ENCODE peak calls at places on chromosomes 3 and 15, in eight cellular contexts. One of them, this sample, is unnamed.

GRCh38 chr15:92906563-92907081 is 6.5 kb downstream of the CHD2 start:
- DNase-seq in progenitor cell of endocrine pancreas: no peak
- DNase-seq in AG09319: no peak
- DNase-seq in astrocyte: peak; percentile 67
- DNase-seq in uterus: no peak
- DNase-seq in dorsolateral prefrontal cortex: no peak
- DNase-seq in ovary: no peak
- DNase-seq in HFFc6: peak; percentile 47
- DNase-seq in this sample: no peak

GRCh38 chr3:32951410-32951811 is at the start of gene CCR4:
- DNase-seq in progenitor cell of endocrine pancreas: no peak
- DNase-seq in AG09319: no peak
- DNase-seq in dorsolateral prefrontal cortex: no peak
- DNase-seq in HFFc6: no peak
- DNase-seq in astrocyte: no peak
- DNase-seq in uterus: no peak
- DNase-seq in ovary: no peak
- DNase-seq in this sample: no peak

GRCh38 chr15:42046597-42046996 is 25.8 kb upstream of the PLA2G4E start:
- DNase-seq in HFFc6: no peak
- DNase-seq in AG09319: no peak
- DNase-seq in astrocyte: no peak
- DNase-seq in uterus: no peak
- DNase-seq in ovary: no peak
- DNase-seq in dorsolateral prefrontal cortex: no peak
- DNase-seq in progenitor cell of endocrine pancreas: no peak
- DNase-seq in this sample: no peak

GRCh38 chr3:188975612-188976314 is 196.0 kb upstream of the TPRG1 start:
- DNase-seq in dorsolateral prefrontal cortex: no peak
- DNase-seq in ovary: no peak
- DNase-seq in AG09319: no peak
- DNase-seq in uterus: no peak
- DNase-seq in progenitor cell of endocrine pancreas: no peak
- DNase-seq in HFFc6: no peak
- DNase-seq in astrocyte: no peak
- DNase-seq in this sample: peak; percentile 37

GRCh38 chr3:188772886-188773285 is 398.9 kb upstream of the TPRG1 start:
- DNase-seq in dorsolateral prefrontal cortex: no peak
- DNase-seq in astrocyte: peak; percentile 93
- DNase-seq in HFFc6: peak; percentile 33
- DNase-seq in progenitor cell of endocrine pancreas: no peak
- DNase-seq in uterus: no peak
- DNase-seq in ovary: peak; percentile 47
- DNase-seq in AG09319: peak; percentile 61
- DNase-seq in this sample: peak; percentile 52

GRCh38 chr15:74311734-74312444 is 55.6 kb downstream of the CYP11A1 start:
- DNase-seq in HFFc6: peak; percentile 36
- DNase-seq in uterus: no peak
- DNase-seq in AG09319: no peak
- DNase-seq in progenitor cell of endocrine pancreas: no peak
- DNase-seq in ovary: no peak
- DNase-seq in astrocyte: no peak
- DNase-seq in dorsolateral prefrontal cortex: no peak
- DNase-seq in this sample: peak; percentile 27

GRCh38 chr3:25603703-25604102 is 61.0 kb downstream of the TOP2B start:
- DNase-seq in astrocyte: peak; percentile 27
- DNase-seq in progenitor cell of endocrine pancreas: no peak
- DNase-seq in HFFc6: peak; percentile 21
- DNase-seq in ovary: no peak
- DNase-seq in uterus: no peak
- DNase-seq in AG09319: no peak
- DNase-seq in dorsolateral prefrontal cortex: no peak
- DNase-seq in this sample: no peak

GRCh38 chr3:126261037-126261436 is 80.7 kb upstream of the ALDH1L1 start:
- DNase-seq in HFFc6: peak; percentile 35
- DNase-seq in uterus: peak; percentile 84
- DNase-seq in AG09319: peak; percentile 60
- DNase-seq in ovary: peak; percentile 80
- DNase-seq in progenitor cell of endocrine pancreas: no peak
- DNase-seq in dorsolateral prefrontal cortex: no peak
- DNase-seq in astrocyte: no peak
- DNase-seq in this sample: peak; percentile 28

GRCh38 chr15:62564889-62565288 is 399.8 kb upstream of the C2CD4B start:
- DNase-seq in AG09319: no peak
- DNase-seq in ovary: no peak
- DNase-seq in astrocyte: no peak
- DNase-seq in uterus: no peak
- DNase-seq in HFFc6: no peak
- DNase-seq in progenitor cell of endocrine pancreas: no peak
- DNase-seq in dorsolateral prefrontal cortex: no peak
- DNase-seq in this sample: no peak

GRCh38 chr15:101128191-101128590 is 123.7 kb downstream of the CHSY1 start:
- DNase-seq in progenitor cell of endocrine pancreas: no peak
- DNase-seq in astrocyte: peak; percentile 98
- DNase-seq in ovary: no peak
- DNase-seq in dorsolateral prefrontal cortex: no peak
- DNase-seq in uterus: peak; percentile 48
- DNase-seq in AG09319: peak; percentile 87
- DNase-seq in HFFc6: peak; percentile 86
- DNase-seq in this sample: no peak

GRCh38 chr3:129560931-129561594 is 18.1 kb downstream of the H1-8 start:
- DNase-seq in progenitor cell of endocrine pancreas: no peak
- DNase-seq in HFFc6: peak; percentile 76
- DNase-seq in uterus: peak; percentile 88
- DNase-seq in astrocyte: peak; percentile 58
- DNase-seq in AG09319: peak; percentile 82
- DNase-seq in ovary: peak; percentile 93
- DNase-seq in dorsolateral prefrontal cortex: no peak
- DNase-seq in this sample: peak; percentile 74

GRCh38 chr15:91158415-91159394 is 58.6 kb downstream of the SV2B start:
- DNase-seq in uterus: no peak
- DNase-seq in astrocyte: no peak
- DNase-seq in dorsolateral prefrontal cortex: no peak
- DNase-seq in progenitor cell of endocrine pancreas: no peak
- DNase-seq in ovary: no peak
- DNase-seq in AG09319: no peak
- DNase-seq in HFFc6: no peak
- DNase-seq in this sample: no peak

GRCh38 chr3:169400874-169401273 is 262.6 kb downstream of the MECOM start:
- DNase-seq in dorsolateral prefrontal cortex: no peak
- DNase-seq in progenitor cell of endocrine pancreas: no peak
- DNase-seq in ovary: no peak
- DNase-seq in uterus: no peak
- DNase-seq in AG09319: no peak
- DNase-seq in HFFc6: no peak
- DNase-seq in astrocyte: no peak
- DNase-seq in this sample: no peak

GRCh38 chr3:196117809-196118208 is 35.9 kb upstream of the TFRC start:
- DNase-seq in HFFc6: no peak
- DNase-seq in AG09319: no peak
- DNase-seq in progenitor cell of endocrine pancreas: no peak
- DNase-seq in uterus: no peak
- DNase-seq in astrocyte: no peak
- DNase-seq in ovary: no peak
- DNase-seq in dorsolateral prefrontal cortex: no peak
- DNase-seq in this sample: no peak

GRCh38 chr3:24521306-24522154 is 26.9 kb upstream of the THRB start:
- DNase-seq in uterus: peak; percentile 27
- DNase-seq in progenitor cell of endocrine pancreas: peak; percentile 44
- DNase-seq in astrocyte: peak; percentile 23
- DNase-seq in dorsolateral prefrontal cortex: peak; percentile 30
- DNase-seq in AG09319: no peak
- DNase-seq in ovary: peak; percentile 28
- DNase-seq in HFFc6: no peak
- DNase-seq in this sample: peak; percentile 52

GRCh38 chr3:194780706-194781105 is 95.0 kb downstream of the FAM43A start:
- DNase-seq in progenitor cell of endocrine pancreas: no peak
- DNase-seq in uterus: no peak
- DNase-seq in HFFc6: no peak
- DNase-seq in ovary: no peak
- DNase-seq in AG09319: no peak
- DNase-seq in dorsolateral prefrontal cortex: no peak
- DNase-seq in astrocyte: no peak
- DNase-seq in this sample: no peak

GRCh38 chr3:147887797-147888196 is 478.6 kb downstream of the ZIC1 start:
- DNase-seq in AG09319: no peak
- DNase-seq in HFFc6: no peak
- DNase-seq in uterus: no peak
- DNase-seq in progenitor cell of endocrine pancreas: no peak
- DNase-seq in astrocyte: no peak
- DNase-seq in ovary: no peak
- DNase-seq in dorsolateral prefrontal cortex: no peak
- DNase-seq in this sample: no peak

GRCh38 chr3:149603126-149604074 is 54.4 kb downstream of the WWTR1 start:
- DNase-seq in dorsolateral prefrontal cortex: no peak
- DNase-seq in ovary: no peak
- DNase-seq in progenitor cell of endocrine pancreas: no peak
- DNase-seq in astrocyte: peak; percentile 87
- DNase-seq in AG09319: no peak
- DNase-seq in HFFc6: peak; percentile 57
- DNase-seq in uterus: no peak
- DNase-seq in this sample: no peak

DNA sequence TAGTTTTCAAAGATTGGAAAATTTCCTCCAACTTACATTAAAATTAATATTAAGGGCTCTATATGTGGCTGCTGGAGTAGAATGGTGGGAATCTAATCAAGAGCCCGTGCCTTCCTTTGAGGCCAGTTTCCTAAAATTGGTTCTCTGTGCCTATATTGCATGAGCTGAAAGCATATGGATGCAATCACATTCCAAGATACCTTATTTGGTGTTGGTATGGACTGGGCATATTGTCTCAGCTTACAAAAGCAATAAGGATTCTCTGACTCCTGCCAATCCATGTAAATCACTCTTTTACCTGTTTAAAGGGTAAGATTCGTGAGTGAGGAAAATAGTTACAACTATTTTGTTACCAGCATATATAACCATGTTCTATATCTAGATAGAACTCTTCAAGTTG is 111.6 kb downstream of the GREM1 start:
- DNase-seq in ovary: no peak
- DNase-seq in AG09319: no peak
- DNase-seq in HFFc6: no peak
- DNase-seq in progenitor cell of endocrine pancreas: no peak
- DNase-seq in astrocyte: no peak
- DNase-seq in dorsolateral prefrontal cortex: no peak
- DNase-seq in uterus: no peak
- DNase-seq in this sample: no peak
- TF ChIP-seq CTCF in ovary: no peak
- TF ChIP-seq CTCF in AG09319: no peak
- TF ChIP-seq CTCF in HFFc6: no peak
- TF ChIP-seq CTCF in progenitor cell of endocrine pancreas: no peak
- TF ChIP-seq CTCF in astrocyte: no peak
- TF ChIP-seq CTCF in dorsolateral prefrontal cortex: no peak
- TF ChIP-seq CTCF in uterus: no peak
- TF ChIP-seq CTCF in this sample: no peak

DNA sequence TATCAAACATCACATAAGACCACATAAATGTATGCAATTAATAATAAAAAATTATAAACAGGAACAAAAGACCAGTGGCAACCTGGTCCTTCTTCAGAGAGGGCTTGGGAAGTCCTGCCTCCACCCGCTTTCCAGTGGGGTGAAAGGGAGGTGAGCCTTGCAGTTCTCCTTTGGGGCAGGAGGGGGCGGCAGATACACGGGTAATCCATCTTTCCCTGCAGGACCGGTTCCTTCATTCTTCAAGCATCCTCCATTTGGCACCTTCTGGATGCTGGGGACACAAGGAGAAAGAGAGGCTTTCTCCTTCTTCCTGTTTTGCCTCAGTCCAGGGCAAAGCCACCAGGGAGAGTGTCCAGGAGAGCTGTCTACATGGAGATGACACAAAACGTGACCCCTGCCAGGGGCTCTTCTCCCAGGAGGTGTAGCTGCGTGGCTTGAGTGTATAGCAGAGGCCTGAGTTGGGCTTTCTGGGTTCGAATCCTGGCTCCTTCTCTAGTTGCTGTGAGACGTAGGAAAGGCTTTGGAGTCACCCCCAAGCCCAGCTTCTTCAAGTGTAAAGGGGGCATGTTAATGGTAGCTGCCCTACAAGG is 23.2 kb downstream of the RPLP1 start:
- DNase-seq in astrocyte: peak; percentile 40
- DNase-seq in HFFc6: peak; percentile 63
- DNase-seq in uterus: peak; percentile 71
- DNase-seq in progenitor cell of endocrine pancreas: peak; percentile 73
- DNase-seq in ovary: peak; percentile 47
- DNase-seq in dorsolateral prefrontal cortex: peak; percentile 75
- DNase-seq in AG09319: peak; percentile 35
- DNase-seq in this sample: peak; percentile 89
- TF ChIP-seq CTCF in astrocyte: peak; percentile 97
- TF ChIP-seq CTCF in HFFc6: peak; percentile 95
- TF ChIP-seq CTCF in uterus: peak; percentile 86
- TF ChIP-seq CTCF in progenitor cell of endocrine pancreas: peak; percentile 92
- TF ChIP-seq CTCF in ovary: peak; percentile 69
- TF ChIP-seq CTCF in dorsolateral prefrontal cortex: peak; percentile 90
- TF ChIP-seq CTCF in AG09319: peak; percentile 98
- TF ChIP-seq CTCF in this sample: peak; percentile 74

GRCh38 chr3:10392244-10392643 is 71.3 kb upstream of the SEC13 start:
- DNase-seq in astrocyte: no peak
- DNase-seq in progenitor cell of endocrine pancreas: no peak
- DNase-seq in HFFc6: no peak
- DNase-seq in dorsolateral prefrontal cortex: no peak
- DNase-seq in ovary: no peak
- DNase-seq in AG09319: no peak
- DNase-seq in uterus: no peak
- DNase-seq in this sample: no peak
- TF ChIP-seq CTCF in astrocyte: no peak
- TF ChIP-seq CTCF in progenitor cell of endocrine pancreas: no peak
- TF ChIP-seq CTCF in HFFc6: peak; percentile 35
- TF ChIP-seq CTCF in dorsolateral prefrontal cortex: no peak
- TF ChIP-seq CTCF in ovary: no peak
- TF ChIP-seq CTCF in AG09319: no peak
- TF ChIP-seq CTCF in uterus: no peak
- TF ChIP-seq CTCF in this sample: no peak

GRCh38 chr3:3109407-3110298 is 521 bp downstream of the IL5RA start:
- DNase-seq in astrocyte: no peak
- DNase-seq in ovary: no peak
- DNase-seq in uterus: no peak
- DNase-seq in HFFc6: no peak
- DNase-seq in dorsolateral prefrontal cortex: no peak
- DNase-seq in progenitor cell of endocrine pancreas: no peak
- DNase-seq in AG09319: no peak
- DNase-seq in this sample: no peak

GRCh38 chr3:3107858-3108257 is 2.3 kb downstream of the IL5RA start:
- DNase-seq in progenitor cell of endocrine pancreas: no peak
- DNase-seq in ovary: no peak
- DNase-seq in AG09319: no peak
- DNase-seq in astrocyte: no peak
- DNase-seq in dorsolateral prefrontal cortex: no peak
- DNase-seq in HFFc6: no peak
- DNase-seq in uterus: no peak
- DNase-seq in this sample: no peak

GRCh38 chr3:3105815-3106214 is 4.4 kb downstream of the IL5RA start:
- DNase-seq in ovary: no peak
- DNase-seq in HFFc6: no peak
- DNase-seq in AG09319: no peak
- DNase-seq in dorsolateral prefrontal cortex: no peak
- DNase-seq in astrocyte: no peak
- DNase-seq in uterus: no peak
- DNase-seq in progenitor cell of endocrine pancreas: no peak
- DNase-seq in this sample: no peak

GRCh38 chr3:3105246-3105645 is 4.9 kb downstream of the IL5RA start:
- DNase-seq in AG09319: no peak
- DNase-seq in astrocyte: no peak
- DNase-seq in ovary: no peak
- DNase-seq in HFFc6: no peak
- DNase-seq in uterus: no peak
- DNase-seq in progenitor cell of endocrine pancreas: no peak
- DNase-seq in dorsolateral prefrontal cortex: no peak
- DNase-seq in this sample: no peak

GRCh38 chr3:3107181-3107580 is 3.0 kb downstream of the IL5RA start:
- DNase-seq in ovary: no peak
- DNase-seq in HFFc6: no peak
- DNase-seq in AG09319: no peak
- DNase-seq in uterus: no peak
- DNase-seq in dorsolateral prefrontal cortex: no peak
- DNase-seq in progenitor cell of endocrine pancreas: no peak
- DNase-seq in astrocyte: no peak
- DNase-seq in this sample: no peak
- TF ChIP-seq CTCF in ovary: no peak
- TF ChIP-seq CTCF in HFFc6: no peak
- TF ChIP-seq CTCF in AG09319: no peak
- TF ChIP-seq CTCF in uterus: no peak
- TF ChIP-seq CTCF in dorsolateral prefrontal cortex: no peak
- TF ChIP-seq CTCF in progenitor cell of endocrine pancreas: no peak
- TF ChIP-seq CTCF in astrocyte: no peak
- TF ChIP-seq CTCF in this sample: no peak

This sample was measured in testis.